ENCODE peak calls at places on chromosome 10, in seven cellular contexts. S is lower leg skin, I is astrocyte of the spinal cord, T is GM23338, Q is sigmoid colon, G is aorta, J is Panc1. K is an unnamed sample.

GRCh38 chr10:101032637-101033201 is 1.7 kb downstream of the SFXN3 start:
- DNase-seq in I (peak), G (no peak), J (no peak), Q (peak), T (no peak), S (peak), K (peak)

GRCh38 chr10:88115968-88116367 is 252.5 kb downstream of the PTEN start:
- DNase-seq in G (no peak), I (peak), Q (no peak), J (no peak), S (no peak), T (no peak), K (no peak)

GRCh38 chr10:86357676-86358075 is 8.9 kb downstream of the GRID1 start:
- DNase-seq in I (no peak), Q (peak), T (no peak), S (no peak), G (peak), J (no peak), K (no peak)

GRCh38 chr10:91389636-91390512 is 20.3 kb upstream of the HECTD2 start:
- DNase-seq in Q (no peak), J (no peak), T (peak), S (no peak), I (peak), G (no peak), K (peak)

GRCh38 chr10:129764011-129764900 is 199.8 kb downstream of the EBF3 start:
- DNase-seq in J (no peak), Q (peak), S (peak), G (peak), T (no peak), I (no peak), K (no peak)

GRCh38 chr10:130713105-130713504 is 576.9 kb downstream of the GLRX3 start:
- DNase-seq in T (no peak), J (no peak), I (no peak), G (no peak), Q (no peak), S (no peak), K (no peak)

GRCh38 chr10:133379152-133379800 is at the start of gene PAOX:
- DNase-seq in S (no peak), T (peak), Q (peak), G (peak), J (no peak), I (peak), K (peak)

GRCh38 chr10:81135851-81136250 is 598.1 kb downstream of the SH2D4B start:
- DNase-seq in S (no peak), Q (no peak), J (no peak), T (no peak), I (no peak), G (no peak), K (no peak)

GRCh38 chr10:124878457-124878739 is 63.5 kb upstream of the ZRANB1 start:
- DNase-seq in G (peak), I (no peak), S (peak), Q (no peak), J (no peak), T (no peak), K (no peak)

GRCh38 chr10:44776181-44776580 is 135.0 kb upstream of the TMEM72 start:
- DNase-seq in I (no peak), G (no peak), J (no peak), S (no peak), T (no peak), Q (no peak), K (no peak)

GRCh38 chr10:6115824-6116350 is 27.1 kb downstream of the RBM17 start:
- DNase-seq in S (no peak), Q (no peak), G (no peak), J (no peak), I (no peak), T (no peak), K (no peak)

GRCh38 chr10:80186364-80187012 is 18.8 kb downstream of the ANXA11 start:
- DNase-seq in T (no peak), J (no peak), I (no peak), Q (peak), G (peak), S (no peak), K (no peak)

GRCh38 chr10:132302911-132303310 is 4.8 kb downstream of the STK32C start:
- DNase-seq in T (no peak), Q (peak), J (no peak), S (peak), I (no peak), G (peak), K (no peak)

GRCh38 chr10:11830836-11831519 is 7.8 kb downstream of the PROSER2 start:
- DNase-seq in G (no peak), J (no peak), I (no peak), S (no peak), Q (peak), T (no peak), K (peak)

GRCh38 chr10:131980757-131981428 is 830 bp downstream of the BNIP3 start:
- DNase-seq in I (no peak), J (no peak), Q (peak), T (peak), G (no peak), S (no peak), K (peak)

GRCh38 chr10:52771534-52772455 is 789 bp downstream of the MBL2 start:
- DNase-seq in G (no peak), J (no peak), Q (no peak), T (no peak), I (peak), S (no peak), K (no peak)

GRCh38 chr10:130927157-130927556 is 384.4 kb downstream of the TCERG1L start:
- DNase-seq in I (no peak), J (no peak), Q (no peak), T (no peak), S (no peak), G (no peak), K (no peak)

GRCh38 chr10:11328264-11329054 is 283.0 kb downstream of the USP6NL start:
- DNase-seq in I (no peak), T (peak), G (no peak), S (no peak), Q (no peak), J (no peak), K (no peak)

GRCh38 chr10:4219901-4220300 is 434.9 kb upstream of the KLF6 start:
- DNase-seq in T (no peak), J (no peak), S (no peak), Q (no peak), G (no peak), I (no peak), K (no peak)

GRCh38 chr10:94211187-94211529 is 151.6 kb downstream of the NOC3L start:
- DNase-seq in G (no peak), Q (no peak), S (no peak), T (no peak), I (no peak), J (no peak), K (no peak)

GRCh38 chr10:126459878-126460481 is 71.7 kb upstream of the ADAM12 start:
- DNase-seq in T (no peak), J (peak), Q (no peak), G (no peak), S (no peak), I (peak), K (peak)

GRCh38 chr10:132110713-132111112 is 45.0 kb downstream of the JAKMIP3 start:
- DNase-seq in J (no peak), Q (peak), I (no peak), S (peak), G (peak), T (no peak), K (no peak)

GRCh38 chr10:35453855-35454532 is 117.7 kb downstream of the CCNY start:
- DNase-seq in I (no peak), G (peak), Q (no peak), S (peak), J (no peak), T (no peak), K (peak)

GRCh38 chr10:76010703-76011102 is 579.3 kb downstream of the LRMDA start:
- DNase-seq in I (peak), Q (no peak), G (no peak), T (no peak), S (no peak), J (no peak), K (no peak)

GRCh38 chr10:133456041-133456951 is 2.6 kb downstream of the SCART1 start:
- DNase-seq in I (no peak), G (no peak), J (no peak), Q (no peak), T (no peak), S (peak), K (no peak)

GRCh38 chr10:73577788-73578187 is 13.4 kb downstream of the USP54 start:
- DNase-seq in J (no peak), T (peak), I (peak), G (peak), Q (peak), S (no peak), K (peak)

GRCh38 chr10:43964486-43964885 is 315.8 kb upstream of the ZNF32 start:
- DNase-seq in J (no peak), T (no peak), Q (no peak), I (no peak), G (no peak), S (no peak), K (no peak)

GRCh38 chr10:119305860-119306513 is 98.6 kb downstream of the GRK5 start:
- DNase-seq in I (peak), S (peak), J (peak), T (no peak), Q (peak), G (peak), K (peak)

GRCh38 chr10:1287493-1288480 is 231.6 kb downstream of the WDR37 start:
- DNase-seq in T (no peak), G (no peak), I (no peak), J (no peak), Q (no peak), S (peak), K (no peak)

GRCh38 chr10:97109562-97109961 is 76.2 kb downstream of the SLIT1 start:
- DNase-seq in G (no peak), S (no peak), Q (no peak), I (no peak), J (no peak), T (no peak), K (no peak)

GRCh38 chr10:61081331-61081730 is 137.3 kb upstream of the RHOBTB1 start:
- DNase-seq in G (no peak), I (no peak), T (no peak), J (no peak), S (no peak), Q (no peak), K (peak)

GRCh38 chr10:359093-359492 is 223.8 kb downstream of the ZMYND11 start:
- DNase-seq in Q (no peak), I (no peak), J (no peak), T (no peak), G (no peak), S (no peak), K (no peak)

GRCh38 chr10:77713506-77714280 is 76.1 kb upstream of the KCNMA1 start:
- DNase-seq in J (no peak), G (no peak), T (no peak), Q (no peak), I (peak), S (no peak), K (no peak)

GRCh38 chr10:18658301-18658991 is 785 bp upstream of the ARL5B start:
- DNase-seq in G (no peak), S (no peak), I (peak), T (no peak), J (no peak), Q (no peak), K (peak)

GRCh38 chr10:84191106-84191505 is 3.2 kb upstream of the CDHR1 start:
- DNase-seq in Q (no peak), J (no peak), S (no peak), G (no peak), T (no peak), I (no peak), K (no peak)

GRCh38 chr10:24871501-24871900 is 80.9 kb downstream of the PRTFDC1 start:
- DNase-seq in J (no peak), Q (no peak), G (no peak), I (no peak), T (no peak), S (no peak), K (no peak)
- H3K4me3 ChIP-seq in J (no peak), Q (no peak), G (no peak), I (no peak), T (no peak), S (no peak), K (no peak)

GRCh38 chr10:23533212-23533611 is 94.3 kb downstream of the OTUD1 start:
- DNase-seq in G (no peak), J (no peak), Q (no peak), I (no peak), S (no peak), T (no peak), K (no peak)
- H3K4me3 ChIP-seq in G (no peak), J (no peak), Q (no peak), I (no peak), S (no peak), T (no peak), K (no peak)

DNA sequence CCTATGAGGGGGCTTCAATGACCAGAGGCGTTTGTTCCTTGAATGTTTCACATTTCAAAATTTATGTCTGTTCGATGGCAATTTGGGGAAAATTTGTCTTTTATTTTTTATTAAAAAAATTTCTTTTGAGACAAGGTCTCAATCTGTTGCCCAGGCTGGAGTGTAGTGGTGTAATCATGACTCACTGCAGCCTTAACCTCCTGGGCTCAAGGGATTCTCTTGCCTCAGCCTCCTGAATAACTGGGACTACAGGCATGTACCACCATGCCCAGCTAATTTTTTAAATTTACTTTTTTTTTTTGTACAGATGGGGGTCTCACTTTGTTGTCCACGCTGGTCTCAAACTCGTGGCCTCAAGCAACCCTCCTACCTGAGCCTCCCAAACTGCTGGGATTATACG is 39.7 kb downstream of the OTUD1 start:
- DNase-seq in G (no peak), T (no peak), S (no peak), I (no peak), J (no peak), Q (no peak), K (peak)
- H3K4me3 ChIP-seq in G (no peak), T (no peak), S (no peak), I (no peak), J (no peak), Q (no peak), K (no peak)

GRCh38 chr10:71159892-71160291 is 52.5 kb upstream of the UNC5B start:
- DNase-seq in I (no peak), T (no peak), Q (no peak), G (no peak), S (no peak), J (no peak), K (no peak)
- H3K4me3 ChIP-seq in I (no peak), T (no peak), Q (no peak), G (no peak), S (no peak), J (no peak), K (no peak)